ENCODE peak calls at places on chromosomes 1 and 21, in nine cellular contexts. One of them, this sample, is unnamed.

GRCh38 chr21:45033791-45034555 is 40.4 kb upstream of the ADARB1 start:
- DNase-seq in ovary: no peak
- DNase-seq in prostate gland: no peak
- DNase-seq in GM23248: peak; percentile 76
- DNase-seq in aorta: peak; percentile 78
- DNase-seq in CD8-positive, alpha-beta memory T cell: no peak
- DNase-seq in sigmoid colon: peak; percentile 78
- DNase-seq in neural progenitor cell: no peak
- DNase-seq in osteoblast: peak; percentile 94
- DNase-seq in this sample: peak; percentile 4

GRCh38 chr1:155070721-155071556 is 7.4 kb downstream of the EFNA4 start:
- DNase-seq in ovary: peak; percentile 82
- DNase-seq in prostate gland: peak; percentile 52
- DNase-seq in GM23248: peak; percentile 95
- DNase-seq in aorta: peak; percentile 92
- DNase-seq in CD8-positive, alpha-beta memory T cell: peak; percentile 57
- DNase-seq in sigmoid colon: peak; percentile 90
- DNase-seq in neural progenitor cell: peak; percentile 95
- DNase-seq in osteoblast: peak; percentile 99
- DNase-seq in this sample: peak; percentile 89

GRCh38 chr1:212595787-212596714 is 12.5 kb upstream of the ATF3 start:
- DNase-seq in ovary: no peak
- DNase-seq in prostate gland: peak; percentile 38
- DNase-seq in GM23248: peak; percentile 96
- DNase-seq in aorta: no peak
- DNase-seq in CD8-positive, alpha-beta memory T cell: no peak
- DNase-seq in sigmoid colon: no peak
- DNase-seq in neural progenitor cell: no peak
- DNase-seq in osteoblast: peak; percentile 88
- DNase-seq in this sample: no peak

GRCh38 chr1:203878422-203878821 is 17.0 kb downstream of the SNRPE start:
- DNase-seq in ovary: no peak
- DNase-seq in prostate gland: no peak
- DNase-seq in GM23248: no peak
- DNase-seq in aorta: no peak
- DNase-seq in CD8-positive, alpha-beta memory T cell: no peak
- DNase-seq in sigmoid colon: no peak
- DNase-seq in neural progenitor cell: no peak
- DNase-seq in osteoblast: no peak
- DNase-seq in this sample: no peak

GRCh38 chr1:210185063-210185462 is 47.5 kb upstream of the SERTAD4 start:
- DNase-seq in ovary: no peak
- DNase-seq in prostate gland: no peak
- DNase-seq in GM23248: no peak
- DNase-seq in aorta: no peak
- DNase-seq in CD8-positive, alpha-beta memory T cell: no peak
- DNase-seq in sigmoid colon: no peak
- DNase-seq in neural progenitor cell: no peak
- DNase-seq in osteoblast: no peak
- DNase-seq in this sample: no peak

GRCh38 chr1:11318982-11319381 is 46.0 kb downstream of the UBIAD1 start:
- DNase-seq in ovary: no peak
- DNase-seq in prostate gland: no peak
- DNase-seq in GM23248: no peak
- DNase-seq in aorta: no peak
- DNase-seq in CD8-positive, alpha-beta memory T cell: no peak
- DNase-seq in sigmoid colon: no peak
- DNase-seq in neural progenitor cell: no peak
- DNase-seq in osteoblast: peak; percentile 66
- DNase-seq in this sample: no peak

GRCh38 chr1:2412773-2413494 is 570 bp upstream of the PEX10 start:
- DNase-seq in ovary: no peak
- DNase-seq in prostate gland: no peak
- DNase-seq in GM23248: peak; percentile 78
- DNase-seq in aorta: no peak
- DNase-seq in CD8-positive, alpha-beta memory T cell: no peak
- DNase-seq in sigmoid colon: no peak
- DNase-seq in neural progenitor cell: peak; percentile 83
- DNase-seq in osteoblast: peak; percentile 99
- DNase-seq in this sample: no peak

GRCh38 chr21:45073301-45074047 is 906 bp upstream of the ADARB1 start:
- DNase-seq in ovary: peak; percentile 59
- DNase-seq in prostate gland: peak; percentile 55
- DNase-seq in GM23248: no peak
- DNase-seq in aorta: peak; percentile 87
- DNase-seq in CD8-positive, alpha-beta memory T cell: no peak
- DNase-seq in sigmoid colon: peak; percentile 71
- DNase-seq in neural progenitor cell: peak; percentile 66
- DNase-seq in osteoblast: peak; percentile 88
- DNase-seq in this sample: peak; percentile 58

GRCh38 chr1:192702212-192702993 is 66.5 kb downstream of the RGS13 start:
- DNase-seq in ovary: no peak
- DNase-seq in prostate gland: no peak
- DNase-seq in GM23248: peak; percentile 79
- DNase-seq in aorta: no peak
- DNase-seq in CD8-positive, alpha-beta memory T cell: no peak
- DNase-seq in sigmoid colon: no peak
- DNase-seq in neural progenitor cell: no peak
- DNase-seq in osteoblast: no peak
- DNase-seq in this sample: no peak

GRCh38 chr1:170660874-170661645 is 2.9 kb upstream of the PRRX1 start:
- DNase-seq in ovary: peak; percentile 63
- DNase-seq in prostate gland: no peak
- DNase-seq in GM23248: peak; percentile 72
- DNase-seq in aorta: no peak
- DNase-seq in CD8-positive, alpha-beta memory T cell: no peak
- DNase-seq in sigmoid colon: no peak
- DNase-seq in neural progenitor cell: peak; percentile 52
- DNase-seq in osteoblast: no peak
- DNase-seq in this sample: no peak

GRCh38 chr1:183159960-183160359 is 26.1 kb upstream of the LAMC2 start:
- DNase-seq in ovary: no peak
- DNase-seq in prostate gland: peak; percentile 93
- DNase-seq in GM23248: peak; percentile 54
- DNase-seq in aorta: no peak
- DNase-seq in CD8-positive, alpha-beta memory T cell: no peak
- DNase-seq in sigmoid colon: no peak
- DNase-seq in neural progenitor cell: no peak
- DNase-seq in osteoblast: no peak
- DNase-seq in this sample: no peak

GRCh38 chr1:169217621-169218020 is 111.1 kb downstream of the ATP1B1 start:
- DNase-seq in ovary: no peak
- DNase-seq in prostate gland: no peak
- DNase-seq in GM23248: no peak
- DNase-seq in aorta: no peak
- DNase-seq in CD8-positive, alpha-beta memory T cell: no peak
- DNase-seq in sigmoid colon: no peak
- DNase-seq in neural progenitor cell: no peak
- DNase-seq in osteoblast: no peak
- DNase-seq in this sample: no peak

GRCh38 chr1:31792116-31792515 is 23.7 kb downstream of the SPOCD1 start:
- DNase-seq in ovary: no peak
- DNase-seq in prostate gland: no peak
- DNase-seq in GM23248: no peak
- DNase-seq in aorta: peak; percentile 68
- DNase-seq in CD8-positive, alpha-beta memory T cell: no peak
- DNase-seq in sigmoid colon: peak; percentile 53
- DNase-seq in neural progenitor cell: no peak
- DNase-seq in osteoblast: peak; percentile 74
- DNase-seq in this sample: no peak

GRCh38 chr21:41674433-41674832 is 92.4 kb downstream of the RIPK4 start:
- DNase-seq in ovary: no peak
- DNase-seq in prostate gland: no peak
- DNase-seq in GM23248: no peak
- DNase-seq in aorta: no peak
- DNase-seq in CD8-positive, alpha-beta memory T cell: no peak
- DNase-seq in sigmoid colon: no peak
- DNase-seq in neural progenitor cell: no peak
- DNase-seq in osteoblast: no peak
- DNase-seq in this sample: no peak

GRCh38 chr1:110756506-110756905 is 81.8 kb upstream of the KCNA3 start:
- DNase-seq in ovary: no peak
- DNase-seq in prostate gland: no peak
- DNase-seq in GM23248: no peak
- DNase-seq in aorta: no peak
- DNase-seq in CD8-positive, alpha-beta memory T cell: no peak
- DNase-seq in sigmoid colon: no peak
- DNase-seq in neural progenitor cell: no peak
- DNase-seq in osteoblast: no peak
- DNase-seq in this sample: no peak

GRCh38 chr1:164087893-164088292 is 471.1 kb upstream of the PBX1 start:
- DNase-seq in ovary: no peak
- DNase-seq in prostate gland: no peak
- DNase-seq in GM23248: peak; percentile 2
- DNase-seq in aorta: no peak
- DNase-seq in CD8-positive, alpha-beta memory T cell: no peak
- DNase-seq in sigmoid colon: no peak
- DNase-seq in neural progenitor cell: no peak
- DNase-seq in osteoblast: no peak
- DNase-seq in this sample: no peak
- H3K4me3 ChIP-seq in ovary: no peak overlapping the region
- H3K4me3 ChIP-seq in prostate gland: no peak overlapping the region
- H3K4me3 ChIP-seq in GM23248: peak overlapping the region; percentile 19
- H3K4me3 ChIP-seq in aorta: no peak overlapping the region
- H3K4me3 ChIP-seq in CD8-positive, alpha-beta memory T cell: no peak overlapping the region
- H3K4me3 ChIP-seq in sigmoid colon: no peak overlapping the region
- H3K4me3 ChIP-seq in neural progenitor cell: no peak overlapping the region
- H3K4me3 ChIP-seq in osteoblast: no peak overlapping the region
- H3K4me3 ChIP-seq in this sample: no peak overlapping the region

GRCh38 chr1:201742955-201743805 is 85.8 kb upstream of the IPO9 start:
- DNase-seq in ovary: no peak
- DNase-seq in prostate gland: no peak
- DNase-seq in GM23248: peak; percentile 48
- DNase-seq in aorta: no peak
- DNase-seq in CD8-positive, alpha-beta memory T cell: no peak
- DNase-seq in sigmoid colon: no peak
- DNase-seq in neural progenitor cell: no peak
- DNase-seq in osteoblast: peak; percentile 66
- DNase-seq in this sample: no peak

GRCh38 chr1:201740086-201740541 is 88.8 kb upstream of the IPO9 start:
- DNase-seq in ovary: peak; percentile 50
- DNase-seq in prostate gland: no peak
- DNase-seq in GM23248: peak; percentile 61
- DNase-seq in aorta: peak; percentile 81
- DNase-seq in CD8-positive, alpha-beta memory T cell: no peak
- DNase-seq in sigmoid colon: no peak
- DNase-seq in neural progenitor cell: peak; percentile 52
- DNase-seq in osteoblast: no peak
- DNase-seq in this sample: no peak

GRCh38 chr1:201742476-201742875 is 86.5 kb upstream of the IPO9 start:
- DNase-seq in ovary: no peak
- DNase-seq in prostate gland: no peak
- DNase-seq in GM23248: peak; percentile 58
- DNase-seq in aorta: no peak
- DNase-seq in CD8-positive, alpha-beta memory T cell: no peak
- DNase-seq in sigmoid colon: no peak
- DNase-seq in neural progenitor cell: peak; percentile 52
- DNase-seq in osteoblast: peak; percentile 56
- DNase-seq in this sample: no peak

GRCh38 chr1:201740609-201741231 is 88.2 kb upstream of the IPO9 start:
- DNase-seq in ovary: no peak
- DNase-seq in prostate gland: no peak
- DNase-seq in GM23248: peak; percentile 58
- DNase-seq in aorta: no peak
- DNase-seq in CD8-positive, alpha-beta memory T cell: no peak
- DNase-seq in sigmoid colon: peak; percentile 79
- DNase-seq in neural progenitor cell: peak; percentile 48
- DNase-seq in osteoblast: peak; percentile 54
- DNase-seq in this sample: no peak

GRCh38 chr1:201741763-201742342 is 87.1 kb upstream of the IPO9 start:
- DNase-seq in ovary: no peak
- DNase-seq in prostate gland: no peak
- DNase-seq in GM23248: no peak
- DNase-seq in aorta: no peak
- DNase-seq in CD8-positive, alpha-beta memory T cell: no peak
- DNase-seq in sigmoid colon: no peak
- DNase-seq in neural progenitor cell: no peak
- DNase-seq in osteoblast: peak; percentile 61
- DNase-seq in this sample: no peak
- H3K4me1 ChIP-seq in ovary: peaks cover 4% of the 10 kb centered on the region
- H3K4me1 ChIP-seq in prostate gland: no peaks in the 10 kb centered on the region
- H3K4me1 ChIP-seq in GM23248: peaks cover 85% of the 10 kb centered on the region
- H3K4me1 ChIP-seq in aorta: peaks cover 3% of the 10 kb centered on the region
- H3K4me1 ChIP-seq in CD8-positive, alpha-beta memory T cell: peaks cover 9% of the 10 kb centered on the region
- H3K4me1 ChIP-seq in sigmoid colon: peaks cover 47% of the 10 kb centered on the region
- H3K4me1 ChIP-seq in neural progenitor cell: peaks cover 42% of the 10 kb centered on the region
- H3K4me1 ChIP-seq in osteoblast: peaks cover 69% of the 10 kb centered on the region
- H3K4me1 ChIP-seq in this sample: no peaks in the 10 kb centered on the region

GRCh38 chr1:21174230-21174629 is 2.5 kb downstream of the EIF4G3 start:
- DNase-seq in ovary: no peak
- DNase-seq in prostate gland: no peak
- DNase-seq in GM23248: peak; percentile 30
- DNase-seq in aorta: no peak
- DNase-seq in CD8-positive, alpha-beta memory T cell: no peak
- DNase-seq in sigmoid colon: no peak
- DNase-seq in neural progenitor cell: no peak
- DNase-seq in osteoblast: no peak
- DNase-seq in this sample: no peak
- H3K4me3 ChIP-seq in ovary: peak overlapping the region; percentile 87
- H3K4me3 ChIP-seq in prostate gland: no peak overlapping the region
- H3K4me3 ChIP-seq in GM23248: peak overlapping the region; percentile 89
- H3K4me3 ChIP-seq in aorta: no peak overlapping the region
- H3K4me3 ChIP-seq in CD8-positive, alpha-beta memory T cell: no peak overlapping the region
- H3K4me3 ChIP-seq in sigmoid colon: peak overlapping the region; percentile 79
- H3K4me3 ChIP-seq in neural progenitor cell: peak overlapping the region; percentile 100
- H3K4me3 ChIP-seq in osteoblast: peak overlapping the region; percentile 90
- H3K4me3 ChIP-seq in this sample: peak overlapping the region; percentile 81

GRCh38 chr1:94079991-94080388 is 41.0 kb downstream of the ABCA4 start:
- DNase-seq in ovary: no peak
- DNase-seq in prostate gland: no peak
- DNase-seq in GM23248: no peak
- DNase-seq in aorta: no peak
- DNase-seq in CD8-positive, alpha-beta memory T cell: no peak
- DNase-seq in sigmoid colon: no peak
- DNase-seq in neural progenitor cell: no peak
- DNase-seq in osteoblast: no peak
- DNase-seq in this sample: no peak

GRCh38 chr1:94083653-94084052 is 37.3 kb downstream of the ABCA4 start:
- DNase-seq in ovary: no peak
- DNase-seq in prostate gland: no peak
- DNase-seq in GM23248: no peak
- DNase-seq in aorta: no peak
- DNase-seq in CD8-positive, alpha-beta memory T cell: no peak
- DNase-seq in sigmoid colon: no peak
- DNase-seq in neural progenitor cell: no peak
- DNase-seq in osteoblast: no peak
- DNase-seq in this sample: no peak

GRCh38 chr1:94084085-94084484 is 36.9 kb downstream of the ABCA4 start:
- DNase-seq in ovary: no peak
- DNase-seq in prostate gland: no peak
- DNase-seq in GM23248: no peak
- DNase-seq in aorta: no peak
- DNase-seq in CD8-positive, alpha-beta memory T cell: no peak
- DNase-seq in sigmoid colon: no peak
- DNase-seq in neural progenitor cell: no peak
- DNase-seq in osteoblast: no peak
- DNase-seq in this sample: no peak

GRCh38 chr1:94079056-94079990 is 41.6 kb downstream of the ABCA4 start:
- DNase-seq in ovary: no peak
- DNase-seq in prostate gland: no peak
- DNase-seq in GM23248: no peak
- DNase-seq in aorta: no peak
- DNase-seq in CD8-positive, alpha-beta memory T cell: no peak
- DNase-seq in sigmoid colon: no peak
- DNase-seq in neural progenitor cell: peak; percentile 88
- DNase-seq in osteoblast: no peak
- DNase-seq in this sample: no peak

GRCh38 chr1:94081566-94082344 is 39.2 kb downstream of the ABCA4 start:
- DNase-seq in ovary: no peak
- DNase-seq in prostate gland: no peak
- DNase-seq in GM23248: peak; percentile 93
- DNase-seq in aorta: no peak
- DNase-seq in CD8-positive, alpha-beta memory T cell: no peak
- DNase-seq in sigmoid colon: no peak
- DNase-seq in neural progenitor cell: no peak
- DNase-seq in osteoblast: peak; percentile 85
- DNase-seq in this sample: no peak
- H3K4me1 ChIP-seq in ovary: peaks cover 1% of the 10 kb centered on the region
- H3K4me1 ChIP-seq in prostate gland: no peaks in the 10 kb centered on the region
- H3K4me1 ChIP-seq in GM23248: peaks cover 9% of the 10 kb centered on the region
- H3K4me1 ChIP-seq in aorta: no peaks in the 10 kb centered on the region
- H3K4me1 ChIP-seq in CD8-positive, alpha-beta memory T cell: no peaks in the 10 kb centered on the region
- H3K4me1 ChIP-seq in sigmoid colon: no peaks in the 10 kb centered on the region
- H3K4me1 ChIP-seq in neural progenitor cell: peaks cover 54% of the 10 kb centered on the region
- H3K4me1 ChIP-seq in osteoblast: peaks cover 10% of the 10 kb centered on the region
- H3K4me1 ChIP-seq in this sample: no peaks in the 10 kb centered on the region

This sample was measured in BE2C.